ENCODE peak calls at places on chromosomes 4 and X, in six cellular contexts. G, T, E, P, J and D are unnamed samples.

GRCh38 chr4:140705625-140706275 is 50.4 kb downstream of the TBC1D9 start:
- DNase-seq in G (no peak), T (no peak), E (no peak), P (peak; percentile 62), J (no peak), D (no peak)

GRCh38 chrX:148133099-148133725 is 152.1 kb downstream of the FMR1NB start:
- DNase-seq in G (no peak), T (no peak), E (no peak), P (peak; percentile 14), J (no peak), D (no peak)

GRCh38 chr4:144565558-144566195 is 80.3 kb upstream of the HHIP start:
- DNase-seq in G (no peak), T (no peak), E (no peak), P (peak; percentile 36), J (no peak), D (no peak)

GRCh38 chrX:47218920-47219815 is 687 bp downstream of the CDK16 start:
- DNase-seq in G (no peak), T (no peak), E (no peak), P (peak; percentile 5), J (peak; percentile 37), D (no peak)

GRCh38 chr4:156829194-156829593 is 142.4 kb downstream of the PDGFC start:
- DNase-seq in G (peak; percentile 17), T (peak; percentile 2), E (no peak), P (peak; percentile 40), J (peak; percentile 21), D (no peak)

GRCh38 chrX:112714357-112714918 is 34.7 kb upstream of the LHFPL1 start:
- DNase-seq in G (no peak), T (no peak), E (no peak), P (no peak), J (no peak), D (no peak)

GRCh38 chrX:38474543-38474942 is 86.8 kb upstream of the TSPAN7 start:
- DNase-seq in G (no peak), T (no peak), E (no peak), P (no peak), J (no peak), D (no peak)

GRCh38 chrX:139194571-139195280 is 335.8 kb upstream of the F9 start:
- DNase-seq in G (peak; percentile 51), T (no peak), E (no peak), P (no peak), J (peak; percentile 41), D (no peak)

GRCh38 chr4:105191621-105192210 is 45.0 kb downstream of the TET2 start:
- DNase-seq in G (no peak), T (peak; percentile 25), E (no peak), P (peak; percentile 67), J (no peak), D (no peak)

GRCh38 chr4:2258091-2259035 is 3.5 kb downstream of the MXD4 start:
- DNase-seq in G (no peak), T (no peak), E (no peak), P (no peak), J (peak; percentile 17), D (no peak)

GRCh38 chr4:41141910-41142309 is 72.4 kb downstream of the APBB2 start:
- DNase-seq in G (no peak), T (no peak), E (no peak), P (peak; percentile 95), J (no peak), D (no peak)

GRCh38 chr4:139977838-139978604 is 176.0 kb downstream of the MAML3 start:
- DNase-seq in G (no peak), T (no peak), E (no peak), P (no peak), J (no peak), D (no peak)

GRCh38 chr4:168832746-168833575 is 177.1 kb downstream of the CBR4 start:
- DNase-seq in G (peak; percentile 25), T (no peak), E (no peak), P (peak; percentile 32), J (peak; percentile 67), D (no peak)

GRCh38 chr4:164109517-164109916 is 615.0 kb downstream of the TMA16 start:
- DNase-seq in G (no peak), T (no peak), E (no peak), P (no peak), J (no peak), D (no peak)

GRCh38 chr4:153530284-153530995 is 64.3 kb downstream of the TMEM131L start:
- DNase-seq in G (no peak), T (no peak), E (no peak), P (peak; percentile 74), J (no peak), D (no peak)

GRCh38 chr4:152328595-152328994 is 207.3 kb downstream of the FBXW7 start:
- DNase-seq in G (peak; percentile 9), T (no peak), E (no peak), P (no peak), J (peak; percentile 44), D (no peak)

GRCh38 chr4:6674500-6675149 is 19.1 kb upstream of the S100P start:
- DNase-seq in G (peak; percentile 63), T (no peak), E (peak; percentile 60), P (peak; percentile 48), J (no peak), D (no peak)

GRCh38 chr4:31234494-31234893 is 514.3 kb downstream of the PCDH7 start:
- DNase-seq in G (no peak), T (no peak), E (no peak), P (no peak), J (no peak), D (no peak)

GRCh38 chr4:188383180-188383579 is 243.9 kb downstream of the TRIML1 start:
- DNase-seq in G (no peak), T (no peak), E (no peak), P (no peak), J (no peak), D (no peak)

GRCh38 chr4:153850525-153851280 is 61.8 kb upstream of the SFRP2 start:
- DNase-seq in G (no peak), T (no peak), E (no peak), P (no peak), J (no peak), D (no peak)

DNA sequence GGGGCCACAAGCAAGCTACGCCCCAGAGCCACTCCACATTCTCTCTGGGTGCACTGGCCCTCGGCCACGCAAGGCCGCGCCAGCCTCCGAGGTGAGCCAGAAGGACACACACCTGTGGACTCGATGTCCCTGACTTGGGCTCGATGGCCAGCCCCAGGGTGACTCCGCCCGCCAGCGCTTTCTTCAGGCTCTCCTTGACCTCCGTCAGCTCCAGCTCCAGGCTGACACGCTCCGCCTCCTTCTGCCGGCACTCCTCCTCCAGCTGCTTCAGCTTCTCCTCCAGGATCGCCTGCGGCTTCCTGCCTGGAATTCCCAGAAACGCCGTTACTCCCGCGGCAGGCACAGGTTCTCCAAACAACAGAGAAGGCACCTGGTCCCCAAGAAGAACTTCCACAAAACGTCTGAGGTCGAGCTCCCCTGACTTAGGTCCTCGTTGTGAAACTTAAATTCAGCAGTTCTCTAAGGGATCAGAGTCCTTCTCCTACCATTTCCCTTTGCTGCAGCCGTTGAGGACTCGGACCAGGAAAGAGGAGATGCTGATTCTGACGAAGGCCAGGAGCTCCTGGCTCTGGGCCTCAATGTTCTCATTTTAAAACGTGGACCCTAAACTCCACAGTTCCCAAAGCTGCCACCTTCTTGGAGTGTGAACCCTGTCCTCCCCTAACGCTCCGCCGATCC is 166.8 kb downstream of the AFAP1 start:
- DNase-seq in G (no peak), T (no peak), E (no peak), P (no peak), J (no peak), D (no peak)
- TF ChIP-seq POLR2AphosphoS5 in G (no peak), T (no peak), E (no peak), P (no peak), J (no peak), D (peak; percentile 63)

GRCh38 chr4:20813698-20814097 is 113.4 kb downstream of the PACRGL start:
- DNase-seq in G (peak; percentile 41), T (no peak), E (no peak), P (no peak), J (no peak), D (no peak)
- TF ChIP-seq POLR2AphosphoS5 in G (peak; percentile 65), T (no peak), E (no peak), P (no peak), J (no peak), D (no peak)

DNA sequence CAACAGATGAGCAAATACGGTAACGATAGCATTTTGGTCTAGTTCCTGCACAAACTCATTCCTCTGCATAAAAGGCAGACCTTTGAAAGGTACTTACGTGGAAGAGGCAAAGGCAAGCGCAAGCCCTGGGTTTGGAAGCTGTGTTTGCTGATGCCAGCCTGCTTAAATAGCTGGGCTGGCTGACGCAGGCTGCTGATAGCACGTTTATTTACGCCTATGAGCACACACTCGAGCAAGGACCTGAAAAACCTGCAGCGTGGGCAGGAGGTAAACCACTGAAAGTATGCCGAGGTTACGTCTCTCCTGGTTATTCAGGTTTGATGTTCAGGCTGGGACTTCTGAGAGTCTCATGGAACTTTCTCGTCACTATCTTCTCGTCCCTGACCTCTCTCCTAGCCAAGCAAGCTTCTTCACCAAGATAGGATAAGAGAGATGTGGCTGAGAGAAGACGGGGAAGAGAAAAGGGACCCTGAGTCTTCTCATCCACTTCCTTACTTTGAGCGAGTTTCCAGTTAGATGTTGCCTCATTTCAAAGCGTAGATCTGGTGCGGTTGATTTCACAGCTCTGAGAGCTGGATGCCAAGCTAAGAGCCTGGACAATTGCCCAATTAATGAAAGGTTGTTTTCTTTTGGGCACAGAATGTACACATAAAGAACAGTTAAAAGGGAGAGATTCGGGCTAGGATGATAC is at the start of gene HOPX:
- DNase-seq in G (peak; percentile 89), T (no peak), E (no peak), P (peak; percentile 15), J (peak; percentile 53), D (no peak)
- TF ChIP-seq POLR2AphosphoS5 in G (peak; percentile 86), T (no peak), E (no peak), P (no peak), J (no peak), D (no peak)

GRCh38 chr4:143329985-143330384 is 6.7 kb upstream of the GAB1 start:
- DNase-seq in G (no peak), T (no peak), E (no peak), P (no peak), J (no peak), D (no peak)
- TF ChIP-seq POLR2AphosphoS5 in G (no peak), T (no peak), E (no peak), P (no peak), J (no peak), D (no peak)

GRCh38 chr4:88763075-88763474 is 65.4 kb upstream of the NAP1L5 start:
- DNase-seq in G (no peak), T (no peak), E (no peak), P (no peak), J (no peak), D (no peak)

GRCh38 chr4:88761342-88761741 is 63.7 kb upstream of the NAP1L5 start:
- DNase-seq in G (no peak), T (no peak), E (no peak), P (no peak), J (no peak), D (no peak)

GRCh38 chr4:88761861-88762523 is 64.4 kb upstream of the NAP1L5 start:
- DNase-seq in G (no peak), T (no peak), E (peak; percentile 23), P (no peak), J (no peak), D (no peak)

DNA sequence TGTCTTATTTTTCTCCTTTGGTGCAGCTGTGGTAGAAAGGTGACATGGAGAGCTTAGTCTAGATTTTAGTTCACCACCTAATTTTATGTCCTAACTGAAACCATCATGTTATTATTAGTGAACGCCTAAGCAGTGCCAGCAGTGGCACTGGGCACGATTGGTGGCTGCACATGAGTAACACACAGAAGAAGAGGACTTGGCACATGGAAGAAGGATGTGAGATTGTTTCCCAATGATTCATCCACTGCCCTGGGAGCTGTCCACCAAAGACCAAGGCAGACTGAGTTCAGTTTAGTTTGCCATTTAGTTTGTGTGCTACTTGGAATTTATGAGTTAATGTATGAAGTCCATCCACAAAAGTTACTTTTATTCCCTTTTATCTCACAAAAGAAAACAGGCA is 68.1 kb upstream of the NAP1L5 start:
- DNase-seq in G (peak; percentile 14), T (no peak), E (no peak), P (peak; percentile 79), J (peak; percentile 42), D (no peak)
- TF ChIP-seq POLR2AphosphoS5 in G (peak; percentile 20), T (no peak), E (no peak), P (no peak), J (no peak), D (no peak)